ENCODE peak calls at places on chromosomes 2 and 18, in six cellular contexts. E is neuronal stem cell, L is IMR-90, T is mesenchymal stem cell, Q is H1, P is trophoblast cell. C is an unnamed sample.

GRCh38 chr2:4827836-4828235 is 864.3 kb upstream of the SOX11 start:
- DNase-seq in T (no peak), E (no peak), Q (no peak), P (no peak), L (no peak), C (no peak)

GRCh38 chr2:136209540-136210264 is 91.8 kb upstream of the CXCR4 start:
- DNase-seq in Q (no peak), P (no peak), E (no peak), T (no peak), L (no peak), C (no peak)

GRCh38 chr2:9264301-9264700 is 57.7 kb downstream of the ASAP2 start:
- DNase-seq in L (peak), Q (no peak), E (no peak), T (no peak), P (no peak), C (no peak)

GRCh38 chr2:237488295-237488694 is 1.2 kb downstream of the MLPH start:
- DNase-seq in T (no peak), E (no peak), Q (no peak), P (no peak), L (no peak), C (no peak)

GRCh38 chr18:63320690-63321265 is 1.2 kb upstream of the BCL2 start:
- DNase-seq in E (no peak), Q (peak), P (peak), L (peak), T (peak), C (peak)

GRCh38 chr2:12587729-12588522 is 128.8 kb upstream of the TRIB2 start:
- DNase-seq in E (no peak), P (peak), T (peak), L (peak), Q (no peak), C (no peak)

GRCh38 chr18:12253517-12254136 is 534 bp upstream of the CIDEA start:
- DNase-seq in P (no peak), Q (peak), T (no peak), L (no peak), E (no peak), C (peak)

GRCh38 chr18:2050702-2051201 is 520.6 kb downstream of the METTL4 start:
- DNase-seq in T (no peak), Q (no peak), L (no peak), P (peak), E (no peak), C (no peak)

GRCh38 chr2:118145207-118145606 is 56.9 kb downstream of the INSIG2 start:
- DNase-seq in Q (no peak), L (no peak), P (no peak), E (no peak), T (no peak), C (no peak)

GRCh38 chr2:112582314-112582746 is 2.1 kb upstream of the CHCHD5 start:
- DNase-seq in Q (no peak), P (no peak), T (peak), E (no peak), L (peak), C (peak)

GRCh38 chr2:56522605-56523089 is 338.9 kb downstream of the CCDC85A start:
- DNase-seq in Q (no peak), L (peak), E (no peak), P (no peak), T (no peak), C (no peak)

GRCh38 chr2:40256649-40257048 is 195.2 kb downstream of the SLC8A1 start:
- DNase-seq in L (no peak), Q (no peak), P (no peak), T (no peak), E (peak), C (peak)

GRCh38 chr2:240236217-240237111 is 96.0 kb upstream of the OTOS start:
- DNase-seq in E (no peak), T (no peak), Q (peak), L (no peak), P (no peak), C (peak)

GRCh38 chr2:201448701-201449100 is 2.6 kb downstream of the TRAK2 start:
- DNase-seq in Q (no peak), L (no peak), P (peak), E (no peak), T (no peak), C (no peak)

GRCh38 chr18:48781990-48782368 is 168.8 kb downstream of the SMAD7 start:
- DNase-seq in E (no peak), Q (no peak), L (no peak), P (no peak), T (no peak), C (no peak)

GRCh38 chr2:10400568-10400977 is 47.6 kb downstream of the ODC1 start:
- DNase-seq in P (no peak), E (no peak), Q (no peak), L (no peak), T (no peak), C (no peak)

GRCh38 chr2:105926960-105927678 is 182.4 kb downstream of the NCK2 start:
- DNase-seq in Q (no peak), T (no peak), L (no peak), E (no peak), P (no peak), C (no peak)

GRCh38 chr18:22831441-22831904 is 101.7 kb upstream of the RBBP8 start:
- DNase-seq in T (peak), E (no peak), P (peak), L (peak), Q (no peak), C (peak)

GRCh38 chr2:207632575-207633492 is 7.6 kb upstream of the METTL21A start:
- DNase-seq in E (no peak), Q (no peak), L (peak), P (peak), T (peak), C (peak)

GRCh38 chr18:55096261-55097026 is 137.2 kb upstream of the CCDC68 start:
- DNase-seq in Q (no peak), L (peak), T (peak), E (peak), P (no peak), C (peak)

GRCh38 chr2:169598982-169599381 is 14.8 kb downstream of the PPIG start:
- DNase-seq in Q (no peak), E (no peak), T (no peak), P (no peak), L (no peak), C (no peak)

GRCh38 chr2:195945056-195945455 is 123.6 kb downstream of the DNAH7 start:
- DNase-seq in E (no peak), Q (no peak), T (no peak), L (no peak), P (no peak), C (no peak)

GRCh38 chr2:140416577-140416976 is 1636.4 kb upstream of the NXPH2 start:
- DNase-seq in E (no peak), L (no peak), Q (no peak), T (no peak), P (no peak), C (no peak)

GRCh38 chr2:8543412-8544167 is 138.3 kb upstream of the ID2 start:
- DNase-seq in E (no peak), L (peak), T (peak), Q (no peak), P (peak), C (no peak)

GRCh38 chr2:241873081-241873802 is 3.7 kb downstream of the RTP5 start:
- DNase-seq in E (no peak), Q (no peak), L (no peak), T (no peak), P (no peak), C (no peak)

GRCh38 chr2:109305494-109306187 is 176.6 kb downstream of the SH3RF3 start:
- DNase-seq in L (no peak), E (no peak), Q (no peak), T (no peak), P (no peak), C (no peak)

GRCh38 chr2:165294912-165295311 is 55.7 kb downstream of the SCN2A start:
- DNase-seq in Q (no peak), E (no peak), L (no peak), P (no peak), T (no peak), C (no peak)

GRCh38 chr2:234502285-234502918 is 5.5 kb upstream of the ARL4C start:
- DNase-seq in T (peak), Q (no peak), E (no peak), L (peak), P (no peak), C (peak)

GRCh38 chr18:58662118-58662517 is 9.1 kb upstream of the MALT1 start:
- DNase-seq in Q (peak), L (no peak), E (no peak), P (no peak), T (no peak), C (no peak)

GRCh38 chr18:34549367-34549766 is 160.7 kb upstream of the DTNA start:
- DNase-seq in Q (no peak), L (no peak), E (no peak), T (no peak), P (no peak), C (no peak)

GRCh38 chr2:68371138-68371537 is 6.1 kb downstream of the PLEK start:
- DNase-seq in E (no peak), T (no peak), Q (no peak), P (no peak), L (no peak), C (no peak)

GRCh38 chr18:68714356-68714706 is 577 bp downstream of the TMX3 start:
- DNase-seq in P (no peak), E (no peak), L (no peak), Q (peak), T (peak), C (peak)

GRCh38 chr2:232966122-232966521 is 46.9 kb downstream of the NGEF start:
- DNase-seq in P (no peak), Q (no peak), T (no peak), L (no peak), E (no peak), C (peak)

GRCh38 chr2:47007221-47007825 is 91.7 kb upstream of the MCFD2 start:
- DNase-seq in E (no peak), Q (no peak), T (no peak), L (no peak), P (no peak), C (no peak)
- H3K4ac ChIP-seq in E (peak), Q (no peak), T (no peak), L (peak), P (no peak), C (no peak)

GRCh38 chr18:25164211-25164836 is 187.6 kb downstream of the ZNF521 start:
- DNase-seq in T (no peak), Q (no peak), E (no peak), L (no peak), P (no peak), C (no peak)
- H3K4me3 ChIP-seq in T (peak), Q (no peak), E (no peak), L (peak), P (no peak), C (no peak)

GRCh38 chr18:4511166-4511565 is 56.1 kb upstream of the DLGAP1 start:
- DNase-seq in E (no peak), Q (no peak), P (no peak), L (no peak), T (no peak), C (no peak)

GRCh38 chr18:4510160-4510559 is 55.1 kb upstream of the DLGAP1 start:
- DNase-seq in P (no peak), Q (no peak), L (no peak), E (no peak), T (no peak), C (no peak)

GRCh38 chr18:4510709-4511108 is 55.6 kb upstream of the DLGAP1 start:
- DNase-seq in T (peak), E (peak), Q (no peak), L (no peak), P (no peak), C (no peak)
- H3K4ac ChIP-seq in T (no peak), E (no peak), Q (peak), L (no peak), P (no peak), C (no peak)

GRCh38 chr2:33595385-33595784 is 3.7 kb downstream of the FAM98A start:
- DNase-seq in L (no peak), T (no peak), P (no peak), E (no peak), Q (no peak), C (no peak)
- H3K4me3 ChIP-seq in L (no peak), T (no peak), P (no peak), E (no peak), Q (no peak), C (no peak)

GRCh38 chr18:41058351-41059125 is 896.5 kb upstream of the PIK3C3 start:
- DNase-seq in Q (no peak), E (no peak), T (no peak), L (peak), P (no peak), C (no peak)

GRCh38 chr18:41052625-41053024 is 902.4 kb upstream of the PIK3C3 start:
- DNase-seq in E (no peak), P (no peak), Q (no peak), T (no peak), L (no peak), C (no peak)
- H3K4ac ChIP-seq in E (no peak), P (no peak), Q (no peak), T (no peak), L (no peak), C (no peak)

GRCh38 chr2:181581534-181581933 is 75.4 kb downstream of the CERKL start:
- DNase-seq in L (no peak), Q (no peak), E (no peak), P (no peak), T (no peak), C (peak)

GRCh38 chr2:181585732-181586131 is 71.2 kb downstream of the CERKL start:
- DNase-seq in L (no peak), E (no peak), P (no peak), T (no peak), Q (no peak), C (no peak)

GRCh38 chr2:181589779-181590178 is 67.1 kb downstream of the CERKL start:
- DNase-seq in Q (no peak), E (no peak), P (no peak), L (no peak), T (no peak), C (no peak)

GRCh38 chr2:181588546-181588945 is 68.4 kb downstream of the CERKL start:
- DNase-seq in T (no peak), P (no peak), Q (no peak), L (no peak), E (no peak), C (peak)

DNA sequence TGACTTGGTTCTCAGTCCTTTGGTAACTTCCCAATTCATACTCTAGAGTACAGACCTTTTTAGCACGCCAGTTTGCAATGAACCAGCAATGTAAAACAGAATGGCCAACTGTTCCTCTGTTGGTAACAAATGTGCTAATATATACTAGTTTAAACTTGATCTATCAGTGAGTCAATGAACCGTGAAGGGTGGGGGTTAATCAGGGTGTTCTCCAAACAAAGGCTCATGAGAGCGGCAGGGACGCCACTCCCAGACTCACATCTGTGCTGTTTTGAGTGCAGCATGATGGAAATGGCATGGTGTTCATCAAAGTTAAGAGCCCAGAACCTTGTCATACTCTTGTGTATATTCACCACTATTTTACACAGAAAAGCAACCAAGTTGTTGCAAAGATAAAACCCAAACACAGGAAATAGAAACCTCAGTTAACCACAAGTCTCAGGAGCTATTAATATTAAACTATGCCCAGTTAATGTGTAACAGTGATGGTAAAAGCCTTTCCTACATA is 70.3 kb downstream of the CERKL start:
- DNase-seq in L (no peak), P (no peak), T (peak), E (no peak), Q (no peak), C (no peak)
- H3K4me3 ChIP-seq in L (no peak), P (no peak), T (no peak), E (no peak), Q (no peak), C (no peak)

DNA sequence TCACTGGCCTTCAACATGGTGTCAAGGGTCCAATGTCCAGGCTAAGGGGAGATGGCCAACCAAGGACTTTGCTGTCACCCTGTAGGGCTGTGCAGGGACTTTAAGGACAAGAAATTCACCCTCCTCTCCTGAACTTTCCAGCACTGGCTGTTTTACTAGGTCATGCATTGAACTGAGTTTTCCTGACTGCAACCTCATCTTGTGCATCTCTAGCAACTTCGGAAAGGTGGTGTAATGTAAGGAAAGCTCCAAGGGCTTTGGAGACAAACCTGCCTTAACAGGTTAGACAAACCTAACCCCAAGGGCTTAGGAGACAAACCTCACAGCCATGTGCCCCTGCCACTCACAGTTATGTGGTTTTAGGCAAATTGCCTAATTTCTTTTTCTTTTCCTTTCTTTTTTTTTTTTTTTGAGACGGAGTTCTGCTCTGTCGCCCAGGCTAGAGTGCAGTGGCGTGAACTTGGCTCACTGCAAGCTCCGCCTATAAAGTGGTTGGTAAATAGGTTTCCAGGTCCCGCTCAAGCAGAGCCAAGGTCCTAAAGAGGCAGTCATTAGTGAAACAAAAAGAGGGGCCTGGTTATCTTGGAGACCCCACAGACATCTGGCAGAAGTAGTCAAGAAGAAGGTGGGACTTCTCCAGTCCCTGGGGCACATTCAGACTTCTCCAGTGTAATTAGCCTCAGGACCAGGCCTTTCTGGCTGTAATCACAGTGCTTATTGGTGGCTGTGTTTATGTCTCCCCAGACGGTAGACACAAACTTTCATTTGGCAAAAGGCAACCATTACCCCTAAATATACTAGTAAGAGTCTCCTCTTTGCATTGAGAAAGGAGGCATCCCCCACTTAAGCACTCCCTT is 37.6 kb upstream of the PMAIP1 start:
- DNase-seq in Q (no peak), T (no peak), P (no peak), E (no peak), L (no peak), C (no peak)
- H3K4ac ChIP-seq in Q (peak), T (no peak), P (no peak), E (no peak), L (no peak), C (no peak)

GRCh38 chr2:218992196-218992595 is 1.0 kb downstream of the CRYBA2 start:
- DNase-seq in T (no peak), L (no peak), Q (no peak), P (no peak), E (no peak), C (no peak)

GRCh38 chr2:218991674-218992168 is 1.5 kb downstream of the CRYBA2 start:
- DNase-seq in L (peak), E (no peak), Q (no peak), T (peak), P (no peak), C (peak)

GRCh38 chr2:218993345-218994315 is at the start of gene CRYBA2:
- DNase-seq in P (peak), E (no peak), Q (peak), T (no peak), L (no peak), C (peak)

GRCh38 chr2:218990612-218991011 is 2.6 kb downstream of the CRYBA2 start:
- DNase-seq in E (no peak), T (no peak), Q (no peak), P (no peak), L (no peak), C (no peak)

GRCh38 chr2:218992703-218993344 is 398 bp downstream of the CRYBA2 start:
- DNase-seq in E (no peak), Q (no peak), L (no peak), P (no peak), T (no peak), C (peak)
- H3K4me3 ChIP-seq in E (no peak), Q (peak), L (no peak), P (no peak), T (peak), C (no peak)

GRCh38 chr2:231706731-231707624 is 1.3 kb upstream of the PTMA start:
- DNase-seq in T (peak), E (peak), Q (peak), L (peak), P (peak), C (peak)
- H3K4ac ChIP-seq in T (peak), E (peak), Q (peak), L (peak), P (peak), C (peak)

DNA sequence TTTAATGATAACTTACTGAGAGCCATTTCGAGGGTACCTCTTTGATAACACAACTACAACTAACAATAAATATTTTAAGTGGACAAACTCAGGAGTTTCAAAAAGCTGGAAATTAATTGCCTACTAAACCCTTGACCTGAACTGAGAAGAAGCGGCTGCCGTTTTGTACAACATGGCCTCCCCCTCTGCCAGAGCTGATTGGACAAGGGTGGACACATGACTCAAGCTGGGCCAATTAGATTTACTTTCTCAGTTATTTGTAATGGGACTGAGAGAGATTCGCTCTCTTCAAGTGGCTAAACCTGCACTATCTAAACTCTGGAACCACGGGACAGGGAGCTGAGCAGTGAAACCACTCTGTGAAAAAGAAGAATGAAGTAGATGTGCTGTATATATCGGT is 135.9 kb upstream of the SERPINE2 start:
- DNase-seq in P (no peak), L (no peak), E (no peak), T (no peak), Q (no peak), C (no peak)
- H3K4me3 ChIP-seq in P (no peak), L (no peak), E (no peak), T (no peak), Q (no peak), C (no peak)